ENCODE peak calls at places on chromosomes 7 and 10, in nine cellular contexts. S is anterior cingulate cortex, N is neural crest cell, W is NCI-H1436, J is PC-9, V is GM13976, G is RWPE1, K is NCI-H2029 treated with DMSO at 0.1 percent for 48 hours, U is astrocyte of the cerebellum. P is an unnamed sample.

GRCh38 chr10:133274751-133275682 is 1.7 kb downstream of the ADAM8 start:
- DNase-seq in S (no peak), N (no peak), W (no peak), J (peak), V (peak), G (peak), K (no peak), U (no peak), P (no peak)

GRCh38 chr7:41640487-41640886 is 62.4 kb downstream of the INHBA start:
- DNase-seq in S (no peak), N (no peak), W (no peak), J (no peak), V (no peak), G (no peak), K (no peak), U (no peak), P (no peak)

GRCh38 chr7:11620406-11620805 is 211.6 kb downstream of the THSD7A start:
- DNase-seq in S (no peak), N (no peak), W (no peak), J (no peak), V (no peak), G (no peak), K (no peak), U (no peak), P (no peak)

GRCh38 chr7:101518348-101518747 is 110.7 kb downstream of the MYL10 start:
- DNase-seq in S (no peak), N (no peak), W (no peak), J (no peak), V (no peak), G (no peak), K (no peak), U (no peak), P (no peak)

GRCh38 chr10:4024846-4025245 is 239.8 kb upstream of the KLF6 start:
- DNase-seq in S (no peak), N (no peak), W (no peak), J (no peak), V (no peak), G (no peak), K (no peak), U (no peak), P (peak)

GRCh38 chr10:121800146-121800545 is 127.7 kb downstream of the ATE1 start:
- DNase-seq in S (no peak), N (no peak), W (no peak), J (no peak), V (no peak), G (no peak), K (no peak), U (no peak), P (no peak)

GRCh38 chr7:104264281-104264680 is 56.5 kb upstream of the ORC5 start:
- DNase-seq in S (no peak), N (no peak), W (no peak), J (no peak), V (no peak), G (peak), K (no peak), U (no peak), P (no peak)

GRCh38 chr7:20783716-20784310 is 2.9 kb downstream of the SP8 start:
- DNase-seq in S (no peak), N (no peak), W (no peak), J (no peak), V (no peak), G (no peak), K (no peak), U (no peak), P (no peak)

GRCh38 chr7:35987016-35987415 is 166.0 kb upstream of the EEPD1 start:
- DNase-seq in S (no peak), N (no peak), W (no peak), J (no peak), V (no peak), G (no peak), K (no peak), U (no peak), P (no peak)

GRCh38 chr10:132540456-132540855 is 2.9 kb downstream of the INPP5A start:
- DNase-seq in S (no peak), N (no peak), W (no peak), J (no peak), V (no peak), G (no peak), K (no peak), U (no peak), P (peak)

GRCh38 chr7:1679326-1679965 is 9.4 kb downstream of the ELFN1 start:
- DNase-seq in S (no peak), N (no peak), W (no peak), J (no peak), V (peak), G (no peak), K (no peak), U (no peak), P (no peak)

GRCh38 chr7:1672851-1673486 is 2.9 kb downstream of the ELFN1 start:
- DNase-seq in S (no peak), N (no peak), W (no peak), J (no peak), V (peak), G (no peak), K (no peak), U (no peak), P (no peak)

GRCh38 chr10:44955408-44956070 is 4.1 kb upstream of the RASSF4 start:
- DNase-seq in S (no peak), N (no peak), W (no peak), J (peak), V (no peak), G (no peak), K (no peak), U (no peak), P (peak)

GRCh38 chr7:332646-333398 is 42.9 kb downstream of the FOXL3 start:
- DNase-seq in S (peak), N (peak), W (peak), J (no peak), V (peak), G (peak), K (no peak), U (no peak), P (peak)

GRCh38 chr10:31678139-31678536 is 250.5 kb downstream of the ARHGAP12 start:
- DNase-seq in S (no peak), N (no peak), W (no peak), J (no peak), V (no peak), G (no peak), K (no peak), U (no peak), P (peak)

GRCh38 chr7:76048668-76048988 is 722 bp downstream of the MDH2 start:
- DNase-seq in S (no peak), N (no peak), W (peak), J (no peak), V (peak), G (peak), K (no peak), U (no peak), P (peak)

GRCh38 chr7:146116452-146117219 is at the start of gene CNTNAP2:
- DNase-seq in S (peak), N (peak), W (peak), J (no peak), V (no peak), G (no peak), K (peak), U (no peak), P (peak)

GRCh38 chr7:34277016-34277800 is 371.9 kb downstream of the BMPER start:
- DNase-seq in S (no peak), N (no peak), W (no peak), J (no peak), V (no peak), G (peak), K (no peak), U (no peak), P (no peak)

GRCh38 chr7:150657526-150657925 is 25.3 kb upstream of the GIMAP6 start:
- DNase-seq in S (no peak), N (no peak), W (no peak), J (no peak), V (no peak), G (no peak), K (no peak), U (no peak), P (no peak)

GRCh38 chr7:20438248-20438647 is 107.5 kb downstream of the ITGB8 start:
- DNase-seq in S (no peak), N (no peak), W (no peak), J (no peak), V (no peak), G (no peak), K (no peak), U (no peak), P (no peak)

GRCh38 chr7:116142850-116143249 is 67.5 kb upstream of the TES start:
- DNase-seq in S (no peak), N (no peak), W (no peak), J (no peak), V (no peak), G (no peak), K (no peak), U (no peak), P (no peak)

GRCh38 chr7:149218469-149219420 is 20.7 kb upstream of the ZNF212 start:
- DNase-seq in S (no peak), N (no peak), W (no peak), J (no peak), V (no peak), G (no peak), K (no peak), U (peak), P (no peak)